ENCODE peak calls at places on chromosome 5, in ten cellular contexts. G, E, S, H, T, Q, B, I, W and D are unnamed samples.

GRCh38 chr5:27010646-27011045 is 27.7 kb downstream of the CDH9 start:
- DNase-seq in E (no peak), Q (no peak), I (no peak), H (no peak), T (no peak), G (no peak), S (no peak), W (no peak), B (no peak), D (no peak)

GRCh38 chr5:50535393-50535792 is 94.3 kb upstream of the EMB start:
- DNase-seq in T (no peak), G (no peak), S (no peak), Q (no peak), I (no peak), B (no peak), E (no peak), W (no peak), H (no peak), D (no peak)

GRCh38 chr5:93894471-93895354 is 153.3 kb upstream of the POU5F2 start:
- DNase-seq in T (no peak), G (no peak), Q (no peak), B (peak; percentile 32), I (no peak), S (no peak), H (no peak), E (peak; percentile 18), W (no peak), D (no peak)

GRCh38 chr5:35012796-35013195 is 35.0 kb downstream of the AGXT2 start:
- DNase-seq in H (no peak), Q (no peak), B (peak; percentile 35), W (no peak), I (no peak), S (no peak), G (no peak), E (no peak), T (no peak), D (peak; percentile 42)

GRCh38 chr5:11791777-11792176 is 112.5 kb downstream of the CTNND2 start:
- DNase-seq in I (no peak), S (no peak), G (no peak), E (no peak), B (no peak), H (no peak), W (peak; percentile 70), T (no peak), Q (no peak), D (no peak)

GRCh38 chr5:181109489-181110013 is 21.4 kb downstream of the OR2V1 start:
- DNase-seq in T (no peak), G (no peak), B (no peak), S (no peak), E (no peak), Q (no peak), I (no peak), W (no peak), H (peak; percentile 68), D (no peak)

GRCh38 chr5:989961-990530 is 18.6 kb upstream of the NKD2 start:
- DNase-seq in B (peak; percentile 68), G (no peak), I (peak; percentile 44), Q (no peak), W (peak; percentile 38), E (no peak), H (no peak), S (no peak), T (no peak), D (no peak)

GRCh38 chr5:140925806-140926205 is 293 bp upstream of the PCDHAC1 start:
- DNase-seq in I (no peak), B (no peak), G (no peak), W (no peak), Q (no peak), E (no peak), T (no peak), S (no peak), H (peak; percentile 25), D (no peak)

GRCh38 chr5:61307611-61308010 is 24.4 kb upstream of the ZSWIM6 start:
- DNase-seq in B (no peak), I (no peak), Q (no peak), S (no peak), T (no peak), H (no peak), W (no peak), E (no peak), G (no peak), D (no peak)

GRCh38 chr5:91189480-91190332 is 193.4 kb downstream of the ARRDC3 start:
- DNase-seq in I (no peak), S (no peak), G (peak; percentile 33), W (peak; percentile 14), Q (no peak), B (peak; percentile 91), H (no peak), T (peak; percentile 95), E (no peak), D (peak; percentile 58)

GRCh38 chr5:126917918-126918623 is 112.3 kb downstream of the MARCHF3 start:
- DNase-seq in H (no peak), I (peak; percentile 40), Q (no peak), G (peak; percentile 27), E (no peak), T (peak; percentile 37), W (peak; percentile 69), S (no peak), B (no peak), D (peak; percentile 21)

GRCh38 chr5:157479612-157480510 is 19.8 kb downstream of the NIPAL4 start:
- DNase-seq in W (no peak), G (no peak), B (no peak), T (no peak), I (no peak), S (no peak), E (no peak), H (no peak), Q (no peak), D (no peak)

GRCh38 chr5:173633304-173633703 is 16.9 kb upstream of the BOD1 start:
- DNase-seq in T (no peak), Q (no peak), W (no peak), G (no peak), I (no peak), S (no peak), H (no peak), E (no peak), B (no peak), D (peak; percentile 90)

GRCh38 chr5:17400724-17401508 is 97.1 kb upstream of the TAF11L2 start:
- DNase-seq in S (no peak), W (no peak), E (no peak), B (no peak), I (peak; percentile 10), T (no peak), Q (no peak), G (no peak), H (peak; percentile 17), D (no peak)

GRCh38 chr5:168165221-168165965 is 126.1 kb upstream of the WWC1 start:
- DNase-seq in B (no peak), T (peak; percentile 37), G (no peak), I (peak; percentile 12), Q (no peak), W (peak; percentile 17), E (peak; percentile 17), S (no peak), H (peak; percentile 47), D (no peak)

GRCh38 chr5:111685969-111686368 is 71.0 kb downstream of the NREP start:
- DNase-seq in W (no peak), B (no peak), E (peak; percentile 7), H (peak; percentile 47), Q (no peak), I (no peak), G (peak; percentile 9), T (no peak), S (no peak), D (peak; percentile 47)

GRCh38 chr5:138753794-138754698 is 821 bp downstream of the CTNNA1 start:
- DNase-seq in H (no peak), B (peak; percentile 96), Q (peak; percentile 58), E (peak; percentile 84), I (peak; percentile 65), T (peak; percentile 87), W (peak; percentile 95), S (peak; percentile 60), G (peak; percentile 70), D (peak; percentile 94)

GRCh38 chr5:170254056-170254455 is 21.3 kb downstream of the C5orf58 start:
- DNase-seq in I (no peak), B (no peak), T (no peak), Q (peak; percentile 53), G (no peak), E (no peak), W (no peak), S (no peak), H (no peak), D (peak; percentile 89)

GRCh38 chr5:129082225-129083136 is 12.1 kb upstream of the ISOC1 start:
- DNase-seq in Q (no peak), E (no peak), W (no peak), H (no peak), G (no peak), I (no peak), T (no peak), B (no peak), S (no peak), D (no peak)

GRCh38 chr5:1663186-1663585 is 136.5 kb downstream of the MRPL36 start:
- DNase-seq in I (no peak), W (no peak), S (no peak), E (no peak), G (no peak), H (no peak), T (no peak), B (no peak), Q (no peak), D (no peak)

GRCh38 chr5:135194573-135195266 is 160.7 kb upstream of the PITX1 start:
- DNase-seq in S (no peak), W (no peak), T (peak; percentile 26), H (no peak), Q (no peak), G (no peak), E (no peak), I (no peak), B (peak; percentile 44), D (peak; percentile 25)